ENCODE peak calls at places on chromosome 1, in four cellular contexts. K is psoas muscle, M is OCI-LY7, Q is GM23248. U is an unnamed sample. For H3K9me3, the result is how much of the 10 kb centered on the place peaks cover.

GRCh38 chr1:68955424-68955823 is 458.5 kb upstream of the DEPDC1 start:
- DNase-seq in Q (peak), K (no peak), M (no peak), U (no peak)

GRCh38 chr1:85406887-85407593 is 57.9 kb downstream of the DDAH1 start:
- DNase-seq in M (no peak), Q (peak), K (no peak), U (no peak)

GRCh38 chr1:52368383-52369172 is 2.6 kb upstream of the CC2D1B start:
- DNase-seq in Q (peak), K (peak), M (no peak), U (peak)

GRCh38 chr1:208510192-208510952 is 266.2 kb upstream of the PLXNA2 start:
- DNase-seq in M (no peak), K (no peak), Q (peak), U (no peak)

GRCh38 chr1:200191993-200192392 is 164.5 kb downstream of the NR5A2 start:
- DNase-seq in K (no peak), M (no peak), Q (no peak), U (no peak)

GRCh38 chr1:195237161-195237889 is 1370.9 kb downstream of the KCNT2 start:
- DNase-seq in Q (peak), K (no peak), M (no peak), U (no peak)

GRCh38 chr1:151143057-151143435 is 3.4 kb downstream of the SEMA6C start:
- DNase-seq in Q (no peak), M (no peak), K (no peak), U (no peak)

GRCh38 chr1:198122693-198123092 is 34.1 kb upstream of the NEK7 start:
- DNase-seq in Q (peak), K (no peak), M (no peak), U (no peak)

GRCh38 chr1:201686709-201687455 is 142.1 kb upstream of the IPO9 start:
- DNase-seq in M (no peak), K (no peak), Q (peak), U (no peak)
- H3K9me3 ChIP-seq in M (under half), K (under half), Q (under half), U (under half)

GRCh38 chr1:17653728-17654351 is 101.3 kb upstream of the ACTL8 start:
- DNase-seq in M (peak), Q (peak), K (peak), U (no peak)
- H3K9me3 ChIP-seq in M (under half), Q (under half), K (under half), U (under half)

GRCh38 chr1:2955652-2956051 is 65.6 kb upstream of the ACTRT2 start:
- DNase-seq in K (no peak), Q (no peak), M (no peak), U (no peak)

GRCh38 chr1:2957329-2957728 is 63.9 kb upstream of the ACTRT2 start:
- DNase-seq in Q (no peak), K (no peak), M (no peak), U (no peak)

GRCh38 chr1:2953688-2954285 is 67.5 kb upstream of the ACTRT2 start:
- DNase-seq in Q (no peak), K (no peak), M (peak), U (no peak)

GRCh38 chr1:2952992-2953391 is 68.3 kb upstream of the ACTRT2 start:
- DNase-seq in Q (no peak), M (no peak), K (no peak), U (no peak)

GRCh38 chr1:2956571-2956970 is 64.7 kb upstream of the ACTRT2 start:
- DNase-seq in Q (no peak), K (no peak), M (no peak), U (no peak)
- H3K9me3 ChIP-seq in Q (under half), K (under half), M (under half), U (under half)

DNA sequence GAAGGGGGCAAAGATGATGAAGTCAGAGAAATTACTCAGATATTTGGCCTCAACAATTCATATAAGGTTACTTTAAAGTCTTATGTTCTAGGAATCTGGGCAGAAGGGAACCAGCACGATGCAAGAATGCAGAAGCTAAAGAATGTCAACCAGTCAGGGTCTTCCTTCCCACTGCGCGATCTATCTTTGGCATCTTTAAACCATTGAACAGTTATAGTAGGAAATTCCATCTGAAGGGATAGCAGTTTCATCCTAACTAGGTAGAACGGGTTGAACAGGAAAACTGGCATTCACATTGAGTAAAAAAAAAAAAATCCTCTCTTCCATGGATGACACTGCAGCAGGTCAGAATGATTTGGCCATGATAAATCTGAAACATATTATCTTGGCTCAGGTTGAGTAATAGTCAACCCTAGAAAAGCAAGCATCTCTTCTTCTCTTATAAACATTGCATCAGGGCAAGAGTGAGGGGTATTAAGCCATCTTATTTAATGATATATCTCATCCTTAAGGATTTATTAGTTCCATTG is 6.3 kb downstream of the CRCT1 start:
- DNase-seq in Q (no peak), K (no peak), M (no peak), U (no peak)
- H3K9me3 ChIP-seq in Q (under half), K (under half), M (under half), U (under half)

DNA sequence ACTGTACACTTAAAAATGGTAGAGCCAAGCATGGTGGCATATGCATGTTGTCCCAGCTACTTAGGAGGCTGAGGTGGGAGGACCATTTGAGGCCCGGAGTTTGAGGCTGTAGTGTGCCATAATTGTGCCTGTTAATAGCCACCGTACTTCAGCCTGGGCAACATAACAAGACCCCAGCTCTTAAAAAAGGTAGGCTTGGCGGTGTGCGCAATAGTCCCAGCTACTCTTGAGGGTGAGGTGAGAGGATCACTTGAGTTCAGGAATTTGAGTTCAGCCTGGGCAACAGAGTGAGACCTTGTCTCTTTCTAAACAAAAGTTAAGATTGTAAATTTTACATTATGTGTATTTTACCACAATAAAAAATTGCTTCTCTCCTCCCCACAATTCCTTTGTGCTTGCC is 19.7 kb downstream of the FNBP1L start:
- DNase-seq in Q (no peak), M (no peak), K (no peak), U (no peak)
- H3K9me3 ChIP-seq in Q (under half), M (under half), K (under half), U (under half)

U was measured in T-helper 17 cell.